ENCODE peak calls at places on chromosomes 4 and X, in seven cellular contexts. One of them, this sample, is unnamed.

GRCh38 chr4:107423677-107424405 is 296.2 kb downstream of the PAPSS1 start:
- DNase-seq in ovary: no peak
- DNase-seq in adrenal gland: no peak
- DNase-seq in AG04450: no peak
- DNase-seq in endodermal cell: no peak
- DNase-seq in Peyer's patch: no peak
- DNase-seq in Panc1: no peak
- DNase-seq in this sample: no peak

GRCh38 chr4:152784490-152785195 is 4.9 kb downstream of the ARFIP1 start:
- DNase-seq in Panc1: no peak
- DNase-seq in ovary: no peak
- DNase-seq in Peyer's patch: no peak
- DNase-seq in adrenal gland: no peak
- DNase-seq in endodermal cell: peak
- DNase-seq in AG04450: no peak
- DNase-seq in this sample: peak

GRCh38 chr4:162352580-162353107 is 188.8 kb upstream of the FSTL5 start:
- DNase-seq in endodermal cell: no peak
- DNase-seq in ovary: no peak
- DNase-seq in adrenal gland: no peak
- DNase-seq in AG04450: no peak
- DNase-seq in Panc1: no peak
- DNase-seq in Peyer's patch: no peak
- DNase-seq in this sample: no peak

GRCh38 chrX:155086961-155087735 is 15.8 kb downstream of the BRCC3 start:
- DNase-seq in Panc1: no peak
- DNase-seq in endodermal cell: no peak
- DNase-seq in Peyer's patch: no peak
- DNase-seq in adrenal gland: no peak
- DNase-seq in ovary: no peak
- DNase-seq in AG04450: no peak
- DNase-seq in this sample: no peak

GRCh38 chrX:9467181-9467580 is 2.3 kb downstream of the TBL1X start:
- DNase-seq in endodermal cell: no peak
- DNase-seq in ovary: no peak
- DNase-seq in adrenal gland: no peak
- DNase-seq in Peyer's patch: no peak
- DNase-seq in AG04450: no peak
- DNase-seq in Panc1: no peak
- DNase-seq in this sample: no peak

GRCh38 chr4:152927737-152928136 is 8.4 kb upstream of the FHDC1 start:
- DNase-seq in endodermal cell: no peak
- DNase-seq in Panc1: no peak
- DNase-seq in Peyer's patch: no peak
- DNase-seq in ovary: no peak
- DNase-seq in AG04450: no peak
- DNase-seq in adrenal gland: no peak
- DNase-seq in this sample: no peak

GRCh38 chr4:118973295-118973694 is 84.6 kb downstream of the SYNPO2 start:
- DNase-seq in AG04450: no peak
- DNase-seq in Panc1: no peak
- DNase-seq in endodermal cell: no peak
- DNase-seq in ovary: no peak
- DNase-seq in Peyer's patch: no peak
- DNase-seq in adrenal gland: no peak
- DNase-seq in this sample: no peak

GRCh38 chr4:141642711-141643110 is 6.3 kb downstream of the IL15 start:
- DNase-seq in ovary: no peak
- DNase-seq in Panc1: no peak
- DNase-seq in endodermal cell: no peak
- DNase-seq in Peyer's patch: no peak
- DNase-seq in adrenal gland: no peak
- DNase-seq in AG04450: no peak
- DNase-seq in this sample: no peak

GRCh38 chr4:113212613-113213012 is 163.2 kb downstream of the ANK2 start:
- DNase-seq in AG04450: no peak
- DNase-seq in Peyer's patch: no peak
- DNase-seq in Panc1: no peak
- DNase-seq in adrenal gland: no peak
- DNase-seq in endodermal cell: no peak
- DNase-seq in ovary: no peak
- DNase-seq in this sample: no peak

GRCh38 chrX:12789976-12790375 is 1.2 kb upstream of the PRPS2 start:
- DNase-seq in AG04450: no peak
- DNase-seq in adrenal gland: no peak
- DNase-seq in endodermal cell: no peak
- DNase-seq in Panc1: no peak
- DNase-seq in ovary: no peak
- DNase-seq in Peyer's patch: no peak
- DNase-seq in this sample: no peak

GRCh38 chrX:132669142-132669541 is 180.3 kb upstream of the MBNL3 start:
- DNase-seq in ovary: no peak
- DNase-seq in endodermal cell: no peak
- DNase-seq in adrenal gland: no peak
- DNase-seq in Peyer's patch: no peak
- DNase-seq in Panc1: no peak
- DNase-seq in AG04450: no peak
- DNase-seq in this sample: no peak

GRCh38 chrX:43693602-43694406 is 37.7 kb downstream of the MAOA start:
- DNase-seq in AG04450: no peak
- DNase-seq in adrenal gland: peak
- DNase-seq in ovary: peak
- DNase-seq in Panc1: no peak
- DNase-seq in endodermal cell: no peak
- DNase-seq in Peyer's patch: no peak
- DNase-seq in this sample: no peak

GRCh38 chr4:186957952-186958555 is 234.4 kb upstream of the FAT1 start:
- DNase-seq in Panc1: no peak
- DNase-seq in endodermal cell: no peak
- DNase-seq in ovary: no peak
- DNase-seq in adrenal gland: no peak
- DNase-seq in Peyer's patch: no peak
- DNase-seq in AG04450: no peak
- DNase-seq in this sample: no peak

GRCh38 chr4:156606444-156607197 is 365.0 kb downstream of the PDGFC start:
- DNase-seq in Peyer's patch: no peak
- DNase-seq in Panc1: no peak
- DNase-seq in ovary: no peak
- DNase-seq in adrenal gland: no peak
- DNase-seq in endodermal cell: no peak
- DNase-seq in AG04450: no peak
- DNase-seq in this sample: no peak

DNA sequence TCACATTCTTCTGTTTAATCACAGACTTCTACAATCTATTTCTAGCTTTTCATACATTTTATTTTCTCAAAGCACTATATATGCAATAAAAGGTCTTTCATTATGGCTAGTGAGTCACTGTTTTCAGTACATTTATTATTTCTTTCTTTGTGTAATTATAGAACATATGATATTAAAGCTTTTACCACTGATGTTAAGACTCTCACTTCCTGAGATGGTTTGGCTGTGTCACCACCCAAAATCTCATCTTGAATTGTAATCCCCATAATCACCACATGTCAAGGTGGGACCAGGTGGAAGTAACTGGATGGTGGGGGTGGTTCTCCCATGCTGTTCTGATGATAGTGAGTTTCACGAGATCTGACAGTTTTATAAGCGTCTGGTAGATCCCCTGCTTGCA is 41.9 kb downstream of the UBA6 start:
- DNase-seq in Peyer's patch: no peak
- DNase-seq in adrenal gland: no peak
- DNase-seq in Panc1: no peak
- DNase-seq in endodermal cell: no peak
- DNase-seq in ovary: no peak
- DNase-seq in AG04450: no peak
- DNase-seq in this sample: no peak
- H3K27ac ChIP-seq in Peyer's patch: no peak
- H3K27ac ChIP-seq in adrenal gland: no peak
- H3K27ac ChIP-seq in Panc1: no peak
- H3K27ac ChIP-seq in endodermal cell: no peak
- H3K27ac ChIP-seq in ovary: no peak
- H3K27ac ChIP-seq in AG04450: no peak
- H3K27ac ChIP-seq in this sample: no peak

GRCh38 chr4:3196670-3197359 is 52.1 kb upstream of the MSANTD1 start:
- DNase-seq in adrenal gland: peak
- DNase-seq in endodermal cell: peak
- DNase-seq in AG04450: no peak
- DNase-seq in Peyer's patch: no peak
- DNase-seq in ovary: no peak
- DNase-seq in Panc1: no peak
- DNase-seq in this sample: no peak

GRCh38 chr4:3192827-3193226 is 56.1 kb upstream of the MSANTD1 start:
- DNase-seq in Peyer's patch: no peak
- DNase-seq in AG04450: no peak
- DNase-seq in ovary: no peak
- DNase-seq in Panc1: no peak
- DNase-seq in endodermal cell: peak
- DNase-seq in adrenal gland: peak
- DNase-seq in this sample: no peak

GRCh38 chr4:3190549-3190948 is 58.4 kb upstream of the MSANTD1 start:
- DNase-seq in ovary: no peak
- DNase-seq in endodermal cell: peak
- DNase-seq in adrenal gland: no peak
- DNase-seq in Peyer's patch: no peak
- DNase-seq in Panc1: no peak
- DNase-seq in AG04450: no peak
- DNase-seq in this sample: no peak

GRCh38 chr4:3192188-3192587 is 56.8 kb upstream of the MSANTD1 start:
- DNase-seq in endodermal cell: peak
- DNase-seq in Panc1: no peak
- DNase-seq in Peyer's patch: no peak
- DNase-seq in AG04450: no peak
- DNase-seq in adrenal gland: no peak
- DNase-seq in ovary: no peak
- DNase-seq in this sample: no peak

DNA sequence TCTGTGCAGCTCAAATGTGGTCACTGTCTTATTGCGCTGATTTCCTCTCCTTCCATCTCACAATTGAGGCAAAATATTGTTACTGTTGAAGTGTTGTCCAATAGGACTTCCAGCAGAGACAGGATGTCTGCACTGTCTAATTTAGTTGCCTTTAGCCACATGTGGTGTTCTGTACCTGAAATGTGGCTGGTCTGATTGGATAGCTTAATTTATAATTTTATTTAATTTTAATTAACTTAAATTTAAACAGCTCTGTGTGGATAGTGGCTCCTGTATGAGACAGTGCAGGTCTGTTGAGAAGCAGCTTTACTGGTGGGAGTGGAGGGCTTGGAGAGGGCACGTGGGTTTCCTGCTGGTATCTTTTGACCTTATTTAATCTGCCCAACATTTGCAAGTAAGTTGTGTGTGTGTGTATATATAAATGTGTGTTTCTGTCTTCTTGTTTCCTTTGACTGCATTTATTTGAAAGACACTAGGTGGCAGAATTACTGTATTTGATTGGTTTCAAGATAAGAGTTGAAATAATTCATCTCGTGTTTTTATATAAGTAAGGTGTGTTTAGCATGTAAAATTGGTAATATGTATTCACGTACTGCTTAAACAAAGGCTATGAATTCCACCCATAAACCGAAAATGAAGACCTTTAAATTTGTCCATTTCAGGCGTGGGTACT is 55.3 kb upstream of the MSANTD1 start:
- DNase-seq in ovary: no peak
- DNase-seq in Panc1: no peak
- DNase-seq in AG04450: no peak
- DNase-seq in endodermal cell: peak
- DNase-seq in adrenal gland: peak
- DNase-seq in Peyer's patch: no peak
- DNase-seq in this sample: no peak
- TF ChIP-seq CTCF in ovary: no peak
- TF ChIP-seq CTCF in Panc1: no peak
- TF ChIP-seq CTCF in AG04450: peak
- TF ChIP-seq CTCF in endodermal cell: peak
- TF ChIP-seq CTCF in adrenal gland: peak
- TF ChIP-seq CTCF in Peyer's patch: peak
- TF ChIP-seq CTCF in this sample: peak

GRCh38 chrX:30806187-30806728 is 82.8 kb downstream of the TAB3 start:
- DNase-seq in endodermal cell: no peak
- DNase-seq in ovary: no peak
- DNase-seq in Panc1: no peak
- DNase-seq in Peyer's patch: no peak
- DNase-seq in adrenal gland: no peak
- DNase-seq in AG04450: no peak
- DNase-seq in this sample: no peak
- H3K27ac ChIP-seq in endodermal cell: no peak
- H3K27ac ChIP-seq in ovary: no peak
- H3K27ac ChIP-seq in Panc1: no peak
- H3K27ac ChIP-seq in Peyer's patch: no peak
- H3K27ac ChIP-seq in adrenal gland: no peak
- H3K27ac ChIP-seq in AG04450: no peak
- H3K27ac ChIP-seq in this sample: no peak

DNA sequence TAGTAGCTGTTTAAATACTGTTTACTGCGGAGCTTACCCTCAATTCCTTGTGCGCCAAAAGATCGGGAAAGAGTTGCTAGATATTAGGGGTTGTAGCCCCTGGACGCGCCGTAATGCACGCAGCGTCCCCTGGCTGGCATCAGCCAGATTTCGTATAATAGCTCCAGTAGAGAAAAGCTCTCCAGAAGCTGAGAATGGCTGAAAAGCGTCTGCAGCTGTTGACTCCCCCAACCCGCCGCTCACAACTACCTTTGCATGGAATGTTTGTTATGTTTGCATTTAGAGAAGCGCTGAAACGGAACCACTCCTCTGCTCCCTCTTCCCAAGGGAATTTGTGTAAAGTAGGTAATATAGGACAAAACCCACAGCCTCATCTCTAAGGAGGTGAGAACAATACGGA is 3.7 kb downstream of the DOCK11 start:
- DNase-seq in AG04450: no peak
- DNase-seq in ovary: no peak
- DNase-seq in Panc1: no peak
- DNase-seq in Peyer's patch: no peak
- DNase-seq in adrenal gland: no peak
- DNase-seq in endodermal cell: peak
- DNase-seq in this sample: no peak
- TF ChIP-seq CTCF in AG04450: peak
- TF ChIP-seq CTCF in ovary: no peak
- TF ChIP-seq CTCF in Panc1: no peak
- TF ChIP-seq CTCF in Peyer's patch: no peak
- TF ChIP-seq CTCF in adrenal gland: no peak
- TF ChIP-seq CTCF in endodermal cell: no peak
- TF ChIP-seq CTCF in this sample: no peak

DNA sequence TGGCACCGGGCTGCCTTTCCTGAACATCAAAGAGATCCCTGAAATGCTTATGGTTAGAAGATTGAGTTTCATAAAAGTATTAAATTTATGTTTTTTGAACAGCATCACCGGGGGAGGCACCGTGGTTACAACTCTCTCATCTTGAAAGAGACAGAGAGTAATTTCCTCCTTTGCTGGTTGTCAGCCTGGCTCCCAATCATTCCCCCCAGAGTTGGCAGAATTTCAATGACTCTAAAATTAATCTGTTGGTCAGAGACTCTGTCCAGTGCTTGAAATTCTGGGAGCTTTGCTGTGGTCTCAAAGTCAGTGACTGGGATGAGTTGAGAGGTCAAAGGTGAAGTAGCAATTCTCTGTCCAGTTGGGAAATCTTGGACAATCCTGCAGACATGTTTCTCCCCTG is 135.9 kb downstream of the RAB28 start:
- DNase-seq in Peyer's patch: no peak
- DNase-seq in Panc1: no peak
- DNase-seq in endodermal cell: no peak
- DNase-seq in AG04450: no peak
- DNase-seq in ovary: no peak
- DNase-seq in adrenal gland: no peak
- DNase-seq in this sample: no peak
- H3K27ac ChIP-seq in Peyer's patch: no peak
- H3K27ac ChIP-seq in Panc1: no peak
- H3K27ac ChIP-seq in endodermal cell: no peak
- H3K27ac ChIP-seq in AG04450: no peak
- H3K27ac ChIP-seq in ovary: no peak
- H3K27ac ChIP-seq in adrenal gland: no peak
- H3K27ac ChIP-seq in this sample: no peak